ENCODE peak calls at places on chromosomes 3 and 15, in eight cellular contexts. O is GM12878; I is transverse colon; R is CD4-positive, alpha-beta T cell; L is thyroid gland; U is Caco-2; W is left ventricle myocardium inferior; J is CD8-positive, alpha-beta T cell. D is an unnamed sample.
A peak's percentile ranks its signal among the peaks of the same experiment; 100 is the strongest.

GRCh38 chr3:12829886-12830784 is 11.2 kb downstream of the RPL32 start:
- DNase-seq in O (no peak), I (no peak), R (no peak), L (no peak), U (no peak), W (no peak), J (no peak), D (no peak)

GRCh38 chr3:47243748-47244147 is 38.9 kb downstream of the KIF9 start:
- DNase-seq in O (no peak), I (no peak), R (no peak), L (no peak), U (no peak), W (no peak), J (no peak), D (no peak)

GRCh38 chr3:65761431-65761830 is 277.3 kb downstream of the MAGI1 start:
- DNase-seq in O (no peak), I (no peak), R (no peak), L (no peak), U (no peak), W (no peak), J (no peak), D (no peak)

GRCh38 chr3:156522673-156523072 is 32.2 kb downstream of the SSR3 start:
- DNase-seq in O (no peak), I (no peak), R (no peak), L (no peak), U (no peak), W (no peak), J (no peak), D (no peak)

GRCh38 chr3:188276366-188276765 is 122.4 kb downstream of the LPP start:
- DNase-seq in O (no peak), I (no peak), R (no peak), L (no peak), U (no peak), W (no peak), J (no peak), D (no peak)

GRCh38 chr3:150763841-150764483 is 993 bp upstream of the SIAH2 start:
- DNase-seq in O (no peak), I (peak; percentile 81), R (peak; percentile 36), L (peak; percentile 76), U (peak; percentile 61), W (peak; percentile 69), J (no peak), D (no peak)

GRCh38 chr3:169362872-169363271 is 300.6 kb downstream of the MECOM start:
- DNase-seq in O (no peak), I (no peak), R (no peak), L (no peak), U (no peak), W (no peak), J (no peak), D (no peak)

GRCh38 chr3:113148307-113148703 is 63.1 kb upstream of the BOC start:
- DNase-seq in O (no peak), I (peak; percentile 26), R (no peak), L (no peak), U (peak; percentile 46), W (no peak), J (no peak), D (no peak)

GRCh38 chr3:1087066-1087555 is 5.7 kb upstream of the CNTN6 start:
- DNase-seq in O (no peak), I (no peak), R (no peak), L (peak; percentile 77), U (no peak), W (no peak), J (no peak), D (no peak)

GRCh38 chr3:124558898-124559649 is 171.2 kb upstream of the UMPS start:
- DNase-seq in O (no peak), I (peak; percentile 79), R (no peak), L (peak; percentile 95), U (no peak), W (peak; percentile 68), J (no peak), D (no peak)

GRCh38 chr3:141901914-141902313 is 25.5 kb downstream of the ATP1B3 start:
- DNase-seq in O (no peak), I (no peak), R (no peak), L (no peak), U (no peak), W (no peak), J (no peak), D (no peak)

GRCh38 chr15:33310481-33311311 is at the start of gene RYR3:
- DNase-seq in O (no peak), I (no peak), R (no peak), L (peak; percentile 12), U (no peak), W (no peak), J (no peak), D (peak; percentile 15)

GRCh38 chr3:23111286-23111685 is 91.8 kb upstream of the UBE2E2 start:
- DNase-seq in O (no peak), I (no peak), R (no peak), L (no peak), U (no peak), W (no peak), J (no peak), D (no peak)

DNA sequence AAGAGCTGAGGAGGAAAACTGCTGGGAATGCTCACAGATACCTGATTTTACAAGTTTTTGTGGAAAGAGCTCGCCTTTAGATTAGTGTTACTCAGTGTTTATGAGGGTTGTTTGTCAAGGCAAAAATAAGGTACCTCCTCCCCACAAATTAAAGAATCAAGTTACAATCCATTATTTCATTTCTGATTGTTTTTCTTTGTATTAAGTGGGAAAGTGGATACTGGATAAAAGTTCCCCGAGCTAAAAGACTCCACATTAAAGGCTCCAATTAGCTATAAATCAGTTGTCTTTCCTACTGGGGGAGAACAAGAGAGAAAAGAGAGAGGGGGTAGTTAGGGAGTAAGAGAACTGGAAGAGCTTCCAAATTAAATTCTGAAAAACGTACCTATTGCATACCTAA is 1.9 kb downstream of the ALDH1A2 start:
- DNase-seq in O (no peak), I (no peak), R (no peak), L (no peak), U (no peak), W (no peak), J (no peak), D (no peak)
- H3K27me3 ChIP-seq in O (peaks cover 16% of the 10 kb centered on the region), I (peaks cover 92% of the 10 kb centered on the region), R (peaks cover 74% of the 10 kb centered on the region), L (peaks cover 26% of the 10 kb centered on the region), U (no peaks in the 10 kb centered on the region), W (peaks cover 90% of the 10 kb centered on the region), J (peaks cover 25% of the 10 kb centered on the region), D (no peaks in the 10 kb centered on the region)

GRCh38 chr15:78714890-78715289 is 73.9 kb upstream of the CHRNB4 start:
- DNase-seq in O (no peak), I (no peak), R (no peak), L (no peak), U (no peak), W (no peak), J (no peak), D (no peak)
- TF ChIP-seq CTCF in O (no peak), I (no peak), R (no peak), L (no peak), U (no peak), W (no peak), J (no peak), D (no peak)

DNA sequence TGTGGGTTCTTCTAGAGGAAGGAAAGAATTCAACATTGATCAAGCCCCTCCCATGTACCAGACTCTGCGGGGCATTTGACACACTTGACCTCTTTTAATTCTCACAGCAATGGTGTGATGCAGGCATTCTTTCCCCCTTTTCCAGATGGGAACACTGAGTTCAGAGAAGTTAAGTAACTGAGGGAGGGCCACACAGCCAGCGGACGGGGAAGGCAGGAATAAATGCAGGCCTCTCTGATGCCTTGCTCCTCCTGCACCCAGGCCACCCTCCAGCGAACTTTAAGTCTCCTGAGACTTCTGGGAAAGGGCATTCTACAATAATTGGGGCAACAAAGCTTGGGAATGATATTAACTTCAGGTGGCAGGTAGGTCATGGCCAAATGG is 227.4 kb downstream of the UACA start:
- DNase-seq in O (no peak), I (no peak), R (no peak), L (no peak), U (no peak), W (no peak), J (no peak), D (no peak)
- H3K27me3 ChIP-seq in O (no peaks in the 10 kb centered on the region), I (peaks cover 3% of the 10 kb centered on the region), R (no peaks in the 10 kb centered on the region), L (no peaks in the 10 kb centered on the region), U (no peaks in the 10 kb centered on the region), W (peaks cover 71% of the 10 kb centered on the region), J (no peaks in the 10 kb centered on the region), D (no peaks in the 10 kb centered on the region)

GRCh38 chr15:29637555-29637954 is 184.7 kb downstream of the TJP1 start:
- DNase-seq in O (no peak), I (no peak), R (no peak), L (no peak), U (no peak), W (no peak), J (no peak), D (no peak)
- TF ChIP-seq CTCF in O (no peak), I (no peak), R (no peak), L (no peak), U (no peak), W (no peak), J (no peak), D (no peak)

GRCh38 chr3:71962561-71963240 is 177.8 kb upstream of the PROK2 start:
- DNase-seq in O (no peak), I (no peak), R (no peak), L (no peak), U (no peak), W (no peak), J (no peak), D (no peak)
- H3K27me3 ChIP-seq in O (no peaks in the 10 kb centered on the region), I (no peaks in the 10 kb centered on the region), R (no peaks in the 10 kb centered on the region), L (no peaks in the 10 kb centered on the region), U (no peaks in the 10 kb centered on the region), W (peaks cover 29% of the 10 kb centered on the region), J (no peaks in the 10 kb centered on the region), D (no peaks in the 10 kb centered on the region)

GRCh38 chr3:139561428-139561827 is 21.9 kb upstream of the RBP1 start:
- DNase-seq in O (no peak), I (no peak), R (no peak), L (no peak), U (no peak), W (no peak), J (no peak), D (no peak)

GRCh38 chr3:139558351-139559170 is 19.0 kb upstream of the RBP1 start:
- DNase-seq in O (no peak), I (no peak), R (no peak), L (no peak), U (no peak), W (no peak), J (no peak), D (no peak)

GRCh38 chr3:139559541-139559940 is 20.0 kb upstream of the RBP1 start:
- DNase-seq in O (no peak), I (no peak), R (no peak), L (no peak), U (no peak), W (no peak), J (no peak), D (no peak)

GRCh38 chr3:139561959-139562676 is 22.6 kb upstream of the RBP1 start:
- DNase-seq in O (no peak), I (peak; percentile 27), R (no peak), L (peak; percentile 37), U (peak; percentile 66), W (no peak), J (no peak), D (no peak)

DNA sequence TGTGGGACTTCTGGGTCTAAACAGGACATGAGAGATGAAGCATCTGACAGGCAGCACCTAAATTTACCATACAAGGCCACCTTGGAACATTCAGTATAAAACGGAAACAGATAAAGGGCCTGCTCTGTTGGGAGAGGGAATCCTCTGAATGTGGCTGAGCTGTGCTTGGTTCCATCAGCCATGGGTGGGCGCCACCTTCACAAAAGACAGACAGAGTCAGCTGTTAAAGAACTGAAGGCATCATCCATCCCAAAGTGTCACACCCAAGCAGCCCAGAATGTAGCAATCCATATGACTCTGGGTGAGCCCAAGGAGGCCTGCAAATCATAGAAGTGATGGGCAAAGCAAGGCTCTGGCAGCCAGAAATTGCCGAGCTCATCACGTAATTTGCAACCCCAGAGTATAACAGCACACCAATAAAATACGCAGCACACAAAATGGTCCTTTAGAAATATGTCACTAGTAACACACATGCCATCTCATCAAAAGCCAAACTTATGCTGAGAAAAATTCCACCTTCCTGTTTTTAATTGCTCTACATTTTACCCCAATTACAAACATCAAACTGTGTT is 24.8 kb upstream of the RBP1 start:
- DNase-seq in O (no peak), I (no peak), R (no peak), L (no peak), U (peak; percentile 42), W (no peak), J (no peak), D (no peak)
- TF ChIP-seq CTCF in O (peak; percentile 28), I (no peak), R (no peak), L (no peak), U (peak; percentile 65), W (peak; percentile 34), J (no peak), D (peak; percentile 24)

D was measured in GM06990.